ENCODE peak calls at places on chromosomes 13 and 19, in five cellular contexts. E is fibroblast of lung; N is CD4-positive, alpha-beta T cell; D is GM23338; A is dorsolateral prefrontal cortex. K is an unnamed sample.

GRCh38 chr19:43561144-43561970 is 14.0 kb downstream of the XRCC1 start:
- DNase-seq in E (no peak), N (no peak), D (no peak), A (no peak), K (peak; percentile 4)

GRCh38 chr19:16435238-16435911 is 36.4 kb downstream of the EPS15L1 start:
- DNase-seq in E (peak; percentile 92), N (no peak), D (no peak), A (peak; percentile 62), K (peak; percentile 97)

GRCh38 chr13:45242070-45242469 is 41.2 kb upstream of the KCTD4 start:
- DNase-seq in E (peak; percentile 80), N (no peak), D (no peak), A (no peak), K (no peak)

GRCh38 chr19:15935167-15935702 is 906 bp upstream of the CYP4F11 start:
- DNase-seq in E (no peak), N (no peak), D (no peak), A (no peak), K (no peak)

GRCh38 chr13:109693213-109693612 is 93.2 kb downstream of the IRS2 start:
- DNase-seq in E (no peak), N (no peak), D (no peak), A (no peak), K (no peak)

GRCh38 chr19:55545913-55546495 is 661 bp upstream of the SBK3 start:
- DNase-seq in E (peak; percentile 41), N (no peak), D (no peak), A (no peak), K (peak; percentile 79)

GRCh38 chr19:40663712-40664692 is 26.4 kb downstream of the NUMBL start:
- DNase-seq in E (no peak), N (no peak), D (no peak), A (peak; percentile 43), K (peak; percentile 88)

GRCh38 chr13:42174344-42175162 is 97.4 kb upstream of the AKAP11 start:
- DNase-seq in E (peak; percentile 26), N (no peak), D (peak; percentile 19), A (no peak), K (no peak)

GRCh38 chr13:73158851-73159250 is 100.0 kb downstream of the KLF5 start:
- DNase-seq in E (peak; percentile 44), N (no peak), D (no peak), A (no peak), K (no peak)

GRCh38 chr19:1408300-1409203 is 1.2 kb downstream of the DAZAP1 start:
- DNase-seq in E (peak; percentile 47), N (peak; percentile 54), D (peak; percentile 59), A (no peak), K (peak; percentile 93)

GRCh38 chr13:37546087-37546486 is 52.5 kb downstream of the POSTN start:
- DNase-seq in E (no peak), N (no peak), D (no peak), A (no peak), K (no peak)

GRCh38 chr13:100514788-100515409 is 73.7 kb downstream of the GGACT start:
- DNase-seq in E (peak; percentile 82), N (peak; percentile 57), D (peak; percentile 91), A (peak; percentile 83), K (peak; percentile 98)

GRCh38 chr13:70703755-70704154 is 595.5 kb upstream of the KLHL1 start:
- DNase-seq in E (peak; percentile 9), N (no peak), D (no peak), A (no peak), K (no peak)

GRCh38 chr13:67139551-67139950 is 90.6 kb downstream of the PCDH9 start:
- DNase-seq in E (peak; percentile 20), N (no peak), D (no peak), A (no peak), K (no peak)

GRCh38 chr13:32733685-32734084 is 147.4 kb downstream of the PDS5B start:
- DNase-seq in E (no peak), N (no peak), D (no peak), A (no peak), K (no peak)

GRCh38 chr19:18895038-18895827 is 725 bp downstream of the CERS1 start:
- DNase-seq in E (peak; percentile 31), N (no peak), D (peak; percentile 79), A (peak; percentile 89), K (peak; percentile 97)

GRCh38 chr19:16315825-16316505 is 8.7 kb upstream of the KLF2 start:
- DNase-seq in E (peak; percentile 100), N (no peak), D (no peak), A (no peak), K (peak; percentile 96)

GRCh38 chr13:110875243-110875642 is 39.6 kb downstream of the ANKRD10 start:
- DNase-seq in E (no peak), N (no peak), D (no peak), A (no peak), K (no peak)

GRCh38 chr19:44071824-44072542 is at the start of gene ZNF284:
- DNase-seq in E (peak; percentile 93), N (peak; percentile 79), D (peak; percentile 97), A (peak; percentile 87), K (peak; percentile 96)

GRCh38 chr13:100532836-100533435 is 55.7 kb downstream of the GGACT start:
- DNase-seq in E (no peak), N (no peak), D (no peak), A (no peak), K (peak; percentile 73)

GRCh38 chr13:42048625-42049453 is at the start of gene DGKH:
- DNase-seq in E (peak; percentile 78), N (peak; percentile 49), D (peak; percentile 70), A (peak; percentile 80), K (peak; percentile 98)

GRCh38 chr19:2607712-2608601 is 94.5 kb downstream of the GNG7 start:
- DNase-seq in E (no peak), N (peak; percentile 84), D (no peak), A (no peak), K (no peak)

GRCh38 chr19:51687791-51688664 is 5.1 kb upstream of the SPACA6 start:
- DNase-seq in E (peak; percentile 70), N (no peak), D (peak; percentile 83), A (peak; percentile 50), K (peak; percentile 76)

GRCh38 chr19:34487651-34488051 is 6.1 kb downstream of the WTIP start:
- DNase-seq in E (no peak), N (no peak), D (no peak), A (no peak), K (peak; percentile 77)

GRCh38 chr19:55345818-55346724 is 6.4 kb downstream of the KMT5C start:
- DNase-seq in E (peak; percentile 41), N (no peak), D (no peak), A (no peak), K (peak; percentile 87)

GRCh38 chr13:20473139-20473538 is 52.5 kb downstream of the CRYL1 start:
- DNase-seq in E (no peak), N (no peak), D (no peak), A (no peak), K (peak; percentile 86)

GRCh38 chr13:25885418-25885817 is 166.4 kb downstream of the SHISA2 start:
- DNase-seq in E (no peak), N (no peak), D (no peak), A (no peak), K (no peak)

GRCh38 chr19:1416014-1416841 is 8.8 kb downstream of the DAZAP1 start:
- DNase-seq in E (no peak), N (no peak), D (no peak), A (no peak), K (peak; percentile 93)

GRCh38 chr13:93709511-93710244 is 483.1 kb downstream of the GPC6 start:
- DNase-seq in E (no peak), N (no peak), D (no peak), A (no peak), K (no peak)

GRCh38 chr19:6276447-6276846 is 3.3 kb downstream of the MLLT1 start:
- DNase-seq in E (peak; percentile 87), N (no peak), D (no peak), A (no peak), K (peak; percentile 95)
- H3K27ac ChIP-seq in E (peak overlapping the region; percentile 38), N (no peak overlapping the region), D (no peak overlapping the region), A (peak overlapping the region; percentile 87), K (peak overlapping the region; percentile 96)

GRCh38 chr13:99125335-99125915 is 75.2 kb upstream of the UBAC2 start:
- DNase-seq in E (peak; percentile 0), N (no peak), D (no peak), A (no peak), K (peak; percentile 59)

GRCh38 chr13:99123101-99124045 is 77.3 kb upstream of the UBAC2 start:
- DNase-seq in E (peak; percentile 1), N (no peak), D (no peak), A (no peak), K (peak; percentile 55)

GRCh38 chr13:99122171-99122570 is 78.5 kb upstream of the UBAC2 start:
- DNase-seq in E (no peak), N (no peak), D (no peak), A (no peak), K (no peak)

GRCh38 chr13:99124695-99125334 is 75.8 kb upstream of the UBAC2 start:
- DNase-seq in E (peak; percentile 48), N (no peak), D (no peak), A (no peak), K (peak; percentile 73)

DNA sequence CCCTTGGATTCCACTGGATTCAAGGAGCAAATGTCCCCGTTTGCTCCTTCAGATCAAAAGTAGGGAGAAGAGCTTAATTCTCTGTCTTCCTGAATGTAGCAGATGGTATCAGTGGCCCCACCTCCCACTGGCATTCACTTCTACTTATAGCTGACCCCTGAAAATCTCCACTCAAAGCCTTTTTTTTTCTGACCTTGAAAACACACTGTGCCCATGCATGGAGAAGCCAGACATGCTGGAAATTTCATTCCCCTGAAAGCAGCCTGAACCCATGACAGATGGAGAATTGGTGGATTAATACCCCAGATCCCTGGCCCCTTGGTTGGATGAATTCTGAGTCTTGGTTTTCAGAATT is 76.6 kb upstream of the UBAC2 start:
- DNase-seq in E (no peak), N (no peak), D (no peak), A (no peak), K (no peak)
- H3K27ac ChIP-seq in E (no peak overlapping the region), N (no peak overlapping the region), D (no peak overlapping the region), A (no peak overlapping the region), K (no peak overlapping the region)

GRCh38 chr13:43661321-43661720 is 125.5 kb downstream of the ENOX1 start:
- DNase-seq in E (no peak), N (no peak), D (no peak), A (no peak), K (no peak)

GRCh38 chr13:43664700-43665191 is 122.0 kb downstream of the ENOX1 start:
- DNase-seq in E (peak; percentile 79), N (no peak), D (peak; percentile 21), A (no peak), K (no peak)

GRCh38 chr13:43662976-43663375 is 123.8 kb downstream of the ENOX1 start:
- DNase-seq in E (peak; percentile 6), N (no peak), D (no peak), A (no peak), K (no peak)

GRCh38 chr13:43665388-43665787 is 121.4 kb downstream of the ENOX1 start:
- DNase-seq in E (no peak), N (no peak), D (no peak), A (no peak), K (no peak)

GRCh38 chr13:43663474-43664090 is 123.2 kb downstream of the ENOX1 start:
- DNase-seq in E (peak; percentile 47), N (no peak), D (no peak), A (no peak), K (no peak)
- H3K27ac ChIP-seq in E (no peak overlapping the region), N (no peak overlapping the region), D (no peak overlapping the region), A (no peak overlapping the region), K (no peak overlapping the region)

DNA sequence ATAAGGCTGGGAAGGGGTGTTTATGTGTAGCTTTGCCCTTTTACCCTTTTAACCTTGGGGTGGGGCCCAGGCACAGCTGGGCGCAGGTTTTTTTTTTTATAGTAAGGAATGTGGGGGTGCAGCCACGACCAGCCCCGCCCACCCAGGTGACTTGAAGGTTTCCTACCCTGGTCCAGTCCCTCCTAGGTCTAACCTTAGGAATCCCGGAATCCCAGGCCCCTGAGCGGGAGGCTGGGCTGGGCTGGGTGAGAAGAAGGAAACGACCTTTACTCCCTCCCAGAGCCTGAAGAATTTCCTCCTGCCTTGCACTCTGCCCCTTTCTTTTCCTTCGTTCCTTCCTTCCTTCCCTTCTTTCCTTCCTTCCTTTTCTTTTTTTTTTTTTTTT is 12.3 kb downstream of the TJP3 start:
- DNase-seq in E (no peak), N (no peak), D (peak; percentile 41), A (no peak), K (peak; percentile 65)
- H3K27ac ChIP-seq in E (no peak overlapping the region), N (no peak overlapping the region), D (no peak overlapping the region), A (no peak overlapping the region), K (no peak overlapping the region)